ENCODE peak calls at places on chromosomes 3 and 15, in ten cellular contexts. One of them, this sample, is unnamed.
A peak's percentile ranks its signal among the peaks of the same experiment; 100 is the strongest.

GRCh38 chr15:82063055-82063454 is 17.2 kb upstream of the MEX3B start:
- DNase-seq in NCI-H1436 treated with DMSO at 0.1 percent for 48 hours: no peak
- DNase-seq in psoas muscle: no peak
- DNase-seq in HCEC 1CT: no peak
- DNase-seq in left cardiac atrium: no peak
- DNase-seq in left ventricle myocardium inferior: no peak
- DNase-seq in fibroblast of the aortic adventitia: no peak
- DNase-seq in IMR-90: no peak
- DNase-seq in astrocyte of the spinal cord: no peak
- DNase-seq in EL: no peak
- DNase-seq in this sample: no peak

GRCh38 chr15:29765898-29766537 is 56.2 kb downstream of the TJP1 start:
- DNase-seq in NCI-H1436 treated with DMSO at 0.1 percent for 48 hours: no peak
- DNase-seq in EL: no peak
- DNase-seq in IMR-90: no peak
- DNase-seq in left cardiac atrium: peak; percentile 48
- DNase-seq in fibroblast of the aortic adventitia: peak; percentile 39
- DNase-seq in left ventricle myocardium inferior: no peak
- DNase-seq in HCEC 1CT: no peak
- DNase-seq in psoas muscle: no peak
- DNase-seq in astrocyte of the spinal cord: peak; percentile 29
- DNase-seq in this sample: no peak

GRCh38 chr3:134094491-134094890 is 64.8 kb upstream of the SLCO2A1 start:
- DNase-seq in astrocyte of the spinal cord: no peak
- DNase-seq in IMR-90: peak; percentile 91
- DNase-seq in psoas muscle: no peak
- DNase-seq in left ventricle myocardium inferior: no peak
- DNase-seq in fibroblast of the aortic adventitia: peak; percentile 43
- DNase-seq in left cardiac atrium: no peak
- DNase-seq in NCI-H1436 treated with DMSO at 0.1 percent for 48 hours: no peak
- DNase-seq in HCEC 1CT: peak; percentile 71
- DNase-seq in EL: peak; percentile 88
- DNase-seq in this sample: no peak

GRCh38 chr3:22296641-22297040 is 545.6 kb upstream of the ZNF385D start:
- DNase-seq in fibroblast of the aortic adventitia: peak; percentile 60
- DNase-seq in IMR-90: no peak
- DNase-seq in left ventricle myocardium inferior: no peak
- DNase-seq in HCEC 1CT: no peak
- DNase-seq in EL: peak; percentile 6
- DNase-seq in astrocyte of the spinal cord: peak; percentile 44
- DNase-seq in NCI-H1436 treated with DMSO at 0.1 percent for 48 hours: no peak
- DNase-seq in psoas muscle: no peak
- DNase-seq in left cardiac atrium: no peak
- DNase-seq in this sample: no peak

GRCh38 chr15:60272623-60273022 is 125.2 kb downstream of the ANXA2 start:
- DNase-seq in IMR-90: no peak
- DNase-seq in HCEC 1CT: no peak
- DNase-seq in fibroblast of the aortic adventitia: no peak
- DNase-seq in left cardiac atrium: no peak
- DNase-seq in astrocyte of the spinal cord: no peak
- DNase-seq in NCI-H1436 treated with DMSO at 0.1 percent for 48 hours: no peak
- DNase-seq in EL: no peak
- DNase-seq in psoas muscle: no peak
- DNase-seq in left ventricle myocardium inferior: no peak
- DNase-seq in this sample: no peak

GRCh38 chr3:66372681-66373350 is 128.0 kb downstream of the LRIG1 start:
- DNase-seq in HCEC 1CT: peak; percentile 23
- DNase-seq in psoas muscle: no peak
- DNase-seq in IMR-90: peak; percentile 20
- DNase-seq in left cardiac atrium: peak; percentile 52
- DNase-seq in left ventricle myocardium inferior: peak; percentile 64
- DNase-seq in astrocyte of the spinal cord: no peak
- DNase-seq in NCI-H1436 treated with DMSO at 0.1 percent for 48 hours: no peak
- DNase-seq in EL: peak; percentile 34
- DNase-seq in fibroblast of the aortic adventitia: peak; percentile 28
- DNase-seq in this sample: no peak

GRCh38 chr15:55685292-55685691 is 57.7 kb downstream of the PRTG start:
- DNase-seq in astrocyte of the spinal cord: no peak
- DNase-seq in left cardiac atrium: no peak
- DNase-seq in psoas muscle: no peak
- DNase-seq in left ventricle myocardium inferior: no peak
- DNase-seq in EL: no peak
- DNase-seq in IMR-90: peak; percentile 35
- DNase-seq in NCI-H1436 treated with DMSO at 0.1 percent for 48 hours: no peak
- DNase-seq in fibroblast of the aortic adventitia: peak; percentile 75
- DNase-seq in HCEC 1CT: peak; percentile 4
- DNase-seq in this sample: no peak

GRCh38 chr3:141442421-141442820 is 44.4 kb upstream of the RASA2 start:
- DNase-seq in EL: no peak
- DNase-seq in NCI-H1436 treated with DMSO at 0.1 percent for 48 hours: no peak
- DNase-seq in astrocyte of the spinal cord: no peak
- DNase-seq in IMR-90: no peak
- DNase-seq in psoas muscle: no peak
- DNase-seq in left cardiac atrium: no peak
- DNase-seq in HCEC 1CT: no peak
- DNase-seq in left ventricle myocardium inferior: no peak
- DNase-seq in fibroblast of the aortic adventitia: peak; percentile 75
- DNase-seq in this sample: no peak

GRCh38 chr3:146577662-146578061 is 27.5 kb downstream of the PLSCR5 start:
- DNase-seq in fibroblast of the aortic adventitia: peak; percentile 88
- DNase-seq in left ventricle myocardium inferior: no peak
- DNase-seq in HCEC 1CT: peak; percentile 54
- DNase-seq in left cardiac atrium: no peak
- DNase-seq in IMR-90: peak; percentile 73
- DNase-seq in psoas muscle: no peak
- DNase-seq in EL: peak; percentile 51
- DNase-seq in NCI-H1436 treated with DMSO at 0.1 percent for 48 hours: no peak
- DNase-seq in astrocyte of the spinal cord: peak; percentile 75
- DNase-seq in this sample: no peak

GRCh38 chr3:152466784-152467183 is 198.1 kb downstream of the MBNL1 start:
- DNase-seq in HCEC 1CT: peak; percentile 81
- DNase-seq in left cardiac atrium: no peak
- DNase-seq in IMR-90: peak; percentile 74
- DNase-seq in astrocyte of the spinal cord: peak; percentile 50
- DNase-seq in left ventricle myocardium inferior: no peak
- DNase-seq in fibroblast of the aortic adventitia: peak; percentile 76
- DNase-seq in EL: peak; percentile 55
- DNase-seq in NCI-H1436 treated with DMSO at 0.1 percent for 48 hours: no peak
- DNase-seq in psoas muscle: no peak
- DNase-seq in this sample: no peak

GRCh38 chr3:165544432-165544831 is 292.8 kb downstream of the BCHE start:
- DNase-seq in psoas muscle: no peak
- DNase-seq in EL: no peak
- DNase-seq in NCI-H1436 treated with DMSO at 0.1 percent for 48 hours: no peak
- DNase-seq in astrocyte of the spinal cord: no peak
- DNase-seq in fibroblast of the aortic adventitia: no peak
- DNase-seq in left ventricle myocardium inferior: no peak
- DNase-seq in IMR-90: no peak
- DNase-seq in HCEC 1CT: no peak
- DNase-seq in left cardiac atrium: no peak
- DNase-seq in this sample: no peak

GRCh38 chr15:83435202-83435601 is 11.9 kb upstream of the SH3GL3 start:
- DNase-seq in left cardiac atrium: no peak
- DNase-seq in EL: no peak
- DNase-seq in NCI-H1436 treated with DMSO at 0.1 percent for 48 hours: no peak
- DNase-seq in psoas muscle: no peak
- DNase-seq in HCEC 1CT: no peak
- DNase-seq in fibroblast of the aortic adventitia: no peak
- DNase-seq in left ventricle myocardium inferior: no peak
- DNase-seq in IMR-90: no peak
- DNase-seq in astrocyte of the spinal cord: peak; percentile 5
- DNase-seq in this sample: no peak

GRCh38 chr15:80251505-80252280 is at the start of gene CTXND1:
- DNase-seq in astrocyte of the spinal cord: no peak
- DNase-seq in left cardiac atrium: no peak
- DNase-seq in IMR-90: no peak
- DNase-seq in HCEC 1CT: no peak
- DNase-seq in NCI-H1436 treated with DMSO at 0.1 percent for 48 hours: no peak
- DNase-seq in left ventricle myocardium inferior: no peak
- DNase-seq in fibroblast of the aortic adventitia: no peak
- DNase-seq in EL: no peak
- DNase-seq in psoas muscle: no peak
- DNase-seq in this sample: no peak

GRCh38 chr3:188152660-188153497 is 1.1 kb upstream of the LPP start:
- DNase-seq in psoas muscle: peak; percentile 80
- DNase-seq in HCEC 1CT: peak; percentile 51
- DNase-seq in left cardiac atrium: peak; percentile 66
- DNase-seq in left ventricle myocardium inferior: no peak
- DNase-seq in astrocyte of the spinal cord: no peak
- DNase-seq in IMR-90: peak; percentile 73
- DNase-seq in NCI-H1436 treated with DMSO at 0.1 percent for 48 hours: no peak
- DNase-seq in fibroblast of the aortic adventitia: peak; percentile 84
- DNase-seq in EL: peak; percentile 67
- DNase-seq in this sample: peak; percentile 66

GRCh38 chr15:73923488-73924164 is 2.6 kb upstream of the LOXL1 start:
- DNase-seq in EL: no peak
- DNase-seq in NCI-H1436 treated with DMSO at 0.1 percent for 48 hours: no peak
- DNase-seq in astrocyte of the spinal cord: no peak
- DNase-seq in left ventricle myocardium inferior: peak; percentile 14
- DNase-seq in left cardiac atrium: no peak
- DNase-seq in fibroblast of the aortic adventitia: no peak
- DNase-seq in IMR-90: no peak
- DNase-seq in HCEC 1CT: no peak
- DNase-seq in psoas muscle: peak; percentile 23
- DNase-seq in this sample: peak; percentile 45

GRCh38 chr15:60004846-60005351 is 788 bp downstream of the FOXB1 start:
- DNase-seq in psoas muscle: no peak
- DNase-seq in EL: peak; percentile 37
- DNase-seq in astrocyte of the spinal cord: no peak
- DNase-seq in NCI-H1436 treated with DMSO at 0.1 percent for 48 hours: no peak
- DNase-seq in left cardiac atrium: no peak
- DNase-seq in HCEC 1CT: no peak
- DNase-seq in left ventricle myocardium inferior: no peak
- DNase-seq in fibroblast of the aortic adventitia: peak; percentile 24
- DNase-seq in IMR-90: peak; percentile 6
- DNase-seq in this sample: no peak

GRCh38 chr3:3600665-3601340 is 198.4 kb upstream of the LRRN1 start:
- DNase-seq in left ventricle myocardium inferior: no peak
- DNase-seq in astrocyte of the spinal cord: no peak
- DNase-seq in IMR-90: no peak
- DNase-seq in EL: no peak
- DNase-seq in NCI-H1436 treated with DMSO at 0.1 percent for 48 hours: no peak
- DNase-seq in psoas muscle: no peak
- DNase-seq in fibroblast of the aortic adventitia: no peak
- DNase-seq in HCEC 1CT: no peak
- DNase-seq in left cardiac atrium: no peak
- DNase-seq in this sample: no peak

GRCh38 chr15:65903296-65904073 is 34.2 kb downstream of the RAB11A start:
- DNase-seq in astrocyte of the spinal cord: peak; percentile 32
- DNase-seq in NCI-H1436 treated with DMSO at 0.1 percent for 48 hours: no peak
- DNase-seq in left ventricle myocardium inferior: no peak
- DNase-seq in HCEC 1CT: peak; percentile 53
- DNase-seq in fibroblast of the aortic adventitia: peak; percentile 10
- DNase-seq in left cardiac atrium: no peak
- DNase-seq in IMR-90: peak; percentile 51
- DNase-seq in EL: peak; percentile 78
- DNase-seq in psoas muscle: no peak
- DNase-seq in this sample: no peak

GRCh38 chr3:102189564-102190339 is 245.1 kb upstream of the ZPLD1 start:
- DNase-seq in HCEC 1CT: peak; percentile 43
- DNase-seq in fibroblast of the aortic adventitia: no peak
- DNase-seq in left ventricle myocardium inferior: no peak
- DNase-seq in astrocyte of the spinal cord: no peak
- DNase-seq in left cardiac atrium: no peak
- DNase-seq in IMR-90: peak; percentile 55
- DNase-seq in psoas muscle: no peak
- DNase-seq in EL: peak; percentile 29
- DNase-seq in NCI-H1436 treated with DMSO at 0.1 percent for 48 hours: no peak
- DNase-seq in this sample: no peak

GRCh38 chr15:31271224-31271635 is 55.4 kb upstream of the KLF13 start:
- DNase-seq in fibroblast of the aortic adventitia: no peak
- DNase-seq in HCEC 1CT: no peak
- DNase-seq in left cardiac atrium: no peak
- DNase-seq in left ventricle myocardium inferior: no peak
- DNase-seq in astrocyte of the spinal cord: no peak
- DNase-seq in IMR-90: no peak
- DNase-seq in NCI-H1436 treated with DMSO at 0.1 percent for 48 hours: no peak
- DNase-seq in psoas muscle: peak; percentile 28
- DNase-seq in EL: no peak
- DNase-seq in this sample: no peak

GRCh38 chr3:169505577-169506155 is 157.8 kb downstream of the MECOM start:
- DNase-seq in astrocyte of the spinal cord: no peak
- DNase-seq in HCEC 1CT: no peak
- DNase-seq in EL: no peak
- DNase-seq in fibroblast of the aortic adventitia: no peak
- DNase-seq in IMR-90: no peak
- DNase-seq in psoas muscle: no peak
- DNase-seq in left ventricle myocardium inferior: no peak
- DNase-seq in NCI-H1436 treated with DMSO at 0.1 percent for 48 hours: no peak
- DNase-seq in left cardiac atrium: no peak
- DNase-seq in this sample: no peak

GRCh38 chr3:169780738-169781137 is 7.5 kb downstream of the MYNN start:
- DNase-seq in left cardiac atrium: no peak
- DNase-seq in left ventricle myocardium inferior: no peak
- DNase-seq in fibroblast of the aortic adventitia: no peak
- DNase-seq in astrocyte of the spinal cord: no peak
- DNase-seq in NCI-H1436 treated with DMSO at 0.1 percent for 48 hours: no peak
- DNase-seq in HCEC 1CT: no peak
- DNase-seq in IMR-90: no peak
- DNase-seq in EL: no peak
- DNase-seq in psoas muscle: no peak
- DNase-seq in this sample: no peak

GRCh38 chr3:138862924-138863775 is 28.4 kb upstream of the PIK3CB start:
- DNase-seq in psoas muscle: no peak
- DNase-seq in NCI-H1436 treated with DMSO at 0.1 percent for 48 hours: no peak
- DNase-seq in EL: peak; percentile 65
- DNase-seq in HCEC 1CT: peak; percentile 66
- DNase-seq in astrocyte of the spinal cord: peak; percentile 70
- DNase-seq in IMR-90: peak; percentile 76
- DNase-seq in fibroblast of the aortic adventitia: peak; percentile 64
- DNase-seq in left ventricle myocardium inferior: no peak
- DNase-seq in left cardiac atrium: peak; percentile 46
- DNase-seq in this sample: no peak

GRCh38 chr3:195154793-195155535 is 116.0 kb downstream of the XXYLT1 start:
- DNase-seq in astrocyte of the spinal cord: peak; percentile 98
- DNase-seq in NCI-H1436 treated with DMSO at 0.1 percent for 48 hours: peak; percentile 35
- DNase-seq in psoas muscle: peak; percentile 89
- DNase-seq in left ventricle myocardium inferior: peak; percentile 92
- DNase-seq in IMR-90: peak; percentile 97
- DNase-seq in left cardiac atrium: peak; percentile 89
- DNase-seq in EL: peak; percentile 91
- DNase-seq in HCEC 1CT: peak; percentile 90
- DNase-seq in fibroblast of the aortic adventitia: peak; percentile 99
- DNase-seq in this sample: peak; percentile 91

GRCh38 chr15:88872706-88873105 is 22.6 kb downstream of the HAPLN3 start:
- DNase-seq in left ventricle myocardium inferior: no peak
- DNase-seq in NCI-H1436 treated with DMSO at 0.1 percent for 48 hours: no peak
- DNase-seq in psoas muscle: no peak
- DNase-seq in astrocyte of the spinal cord: no peak
- DNase-seq in HCEC 1CT: no peak
- DNase-seq in fibroblast of the aortic adventitia: no peak
- DNase-seq in EL: no peak
- DNase-seq in left cardiac atrium: no peak
- DNase-seq in IMR-90: no peak
- DNase-seq in this sample: no peak

This sample was measured in aorta.